ENCODE peak calls at places on chromosomes 3 and 15, in seven cellular contexts. F, U, W, J, I, L and O are unnamed samples.

GRCh38 chr15:78312956-78313355 is 13.5 kb upstream of the SKIC8 start:
- DNase-seq in L (no peak), I (no peak), W (no peak), U (no peak), F (no peak), J (no peak), O (no peak)

GRCh38 chr3:78258798-78259197 is 1218.9 kb downstream of the ROBO2 start:
- DNase-seq in I (peak; percentile 90), J (peak; percentile 90), W (no peak), U (peak; percentile 89), L (no peak), F (no peak), O (peak; percentile 88)

GRCh38 chr3:46970391-46971091 is 6.0 kb downstream of the CCDC12 start:
- DNase-seq in I (no peak), L (peak; percentile 59), F (no peak), W (no peak), J (no peak), U (no peak), O (no peak)

GRCh38 chr15:70505411-70505919 is 257.9 kb downstream of the UACA start:
- DNase-seq in U (peak; percentile 91), W (no peak), I (peak; percentile 93), L (no peak), F (no peak), J (peak; percentile 87), O (peak; percentile 79)

GRCh38 chr3:56094170-56094569 is 374.1 kb downstream of the ERC2 start:
- DNase-seq in L (no peak), J (no peak), U (no peak), F (no peak), W (no peak), I (no peak), O (no peak)

GRCh38 chr3:20043398-20043797 is 3.2 kb downstream of the KAT2B start:
- DNase-seq in F (no peak), L (peak; percentile 91), J (no peak), W (no peak), I (peak; percentile 19), U (no peak), O (peak; percentile 51)

GRCh38 chr15:78405336-78405924 is 32.6 kb upstream of the IREB2 start:
- DNase-seq in F (no peak), J (no peak), W (peak; percentile 59), I (no peak), L (peak; percentile 63), U (no peak), O (no peak)

GRCh38 chr3:52039846-52040245 is 16.5 kb downstream of the DUSP7 start:
- DNase-seq in I (peak; percentile 56), W (no peak), J (no peak), L (peak; percentile 87), U (peak; percentile 37), F (no peak), O (no peak)

GRCh38 chr15:47485419-47485818 is 231.9 kb upstream of the SEMA6D start:
- DNase-seq in U (no peak), F (no peak), W (no peak), L (no peak), I (no peak), J (peak; percentile 57), O (no peak)

GRCh38 chr3:67400476-67400875 is 253.9 kb downstream of the SUCLG2 start:
- DNase-seq in F (no peak), L (no peak), U (no peak), J (no peak), W (no peak), I (no peak), O (no peak)

GRCh38 chr3:167785790-167786189 is 50.3 kb downstream of the SERPINI1 start:
- DNase-seq in W (no peak), L (no peak), J (no peak), F (no peak), U (no peak), I (no peak), O (no peak)

GRCh38 chr3:13214847-13215472 is 141.7 kb upstream of the IQSEC1 start:
- DNase-seq in F (no peak), W (no peak), L (peak; percentile 18), U (no peak), J (no peak), I (no peak), O (no peak)

GRCh38 chr3:195548046-195548445 is 4.9 kb upstream of the PPP1R2 start:
- DNase-seq in U (no peak), L (no peak), J (no peak), F (no peak), W (no peak), I (no peak), O (no peak)

GRCh38 chr15:70792171-70792573 is 28.8 kb upstream of the UACA start:
- DNase-seq in I (peak; percentile 91), W (no peak), U (peak; percentile 89), F (no peak), J (peak; percentile 87), L (no peak), O (peak; percentile 73)

GRCh38 chr3:65030014-65030627 is 342.3 kb upstream of the ADAMTS9 start:
- DNase-seq in L (no peak), J (no peak), W (no peak), F (no peak), U (no peak), I (peak; percentile 11), O (no peak)

DNA sequence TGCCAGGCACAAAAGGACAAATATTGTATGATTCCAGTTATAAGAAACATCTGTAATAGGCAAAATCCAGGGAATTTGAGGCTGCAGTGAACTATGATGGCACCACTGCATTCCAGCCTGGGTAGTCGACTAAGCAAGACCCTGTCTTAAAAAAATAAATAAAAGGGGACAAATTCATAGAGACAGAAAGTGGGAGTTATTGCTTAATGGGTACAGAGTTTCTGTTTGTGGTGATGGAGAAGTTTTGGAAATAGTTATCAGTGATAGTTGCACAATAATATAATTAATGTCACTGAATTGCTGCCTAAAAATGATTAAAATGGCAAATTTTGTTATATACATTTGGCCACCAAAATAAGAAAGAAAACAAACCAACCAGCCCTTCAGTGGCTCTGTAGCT is 27.6 kb upstream of the CNBP start:
- DNase-seq in L (no peak), W (no peak), J (no peak), U (no peak), F (no peak), I (no peak), O (peak; percentile 49)
- H3K9ac ChIP-seq in L (no peak overlapping the region), W (no peak overlapping the region), J (no peak overlapping the region), U (no peak overlapping the region), F (no peak overlapping the region), I (no peak overlapping the region), O (peak overlapping the region; percentile 39)

GRCh38 chr15:61172325-61172724 is 56.8 kb downstream of the RORA start:
- DNase-seq in L (no peak), J (no peak), U (no peak), I (no peak), F (no peak), W (no peak), O (no peak)

GRCh38 chr15:61169904-61170695 is 59.0 kb downstream of the RORA start:
- DNase-seq in U (no peak), I (no peak), F (no peak), W (no peak), L (no peak), J (no peak), O (no peak)

GRCh38 chr15:61173899-61174689 is 55.0 kb downstream of the RORA start:
- DNase-seq in I (no peak), U (no peak), J (no peak), W (no peak), L (no peak), F (no peak), O (no peak)

GRCh38 chr15:61169275-61169903 is 59.7 kb downstream of the RORA start:
- DNase-seq in L (no peak), W (no peak), F (no peak), I (no peak), U (no peak), J (no peak), O (no peak)

DNA sequence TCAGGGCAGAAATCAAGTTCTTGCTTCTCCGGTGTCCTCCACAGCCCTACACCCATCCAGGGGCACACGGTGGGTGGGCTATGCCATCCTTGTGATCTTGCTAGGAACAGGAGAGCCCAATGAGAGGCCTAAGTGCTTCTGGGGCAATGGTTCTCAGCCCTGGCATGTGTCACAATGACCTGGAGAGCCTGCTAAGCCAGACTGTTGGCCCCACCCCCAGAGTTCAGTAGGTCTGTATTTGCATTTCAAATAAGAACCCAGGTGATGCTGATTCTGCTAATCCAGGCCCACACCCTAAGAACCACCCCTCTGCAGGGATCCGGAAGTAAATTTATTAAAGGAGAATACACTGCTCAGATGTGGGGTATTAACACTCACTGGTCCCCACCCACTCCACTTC is 57.9 kb downstream of the RORA start:
- DNase-seq in L (no peak), F (no peak), W (peak; percentile 58), U (no peak), I (no peak), J (no peak), O (no peak)
- H3K9ac ChIP-seq in L (no peak overlapping the region), F (no peak overlapping the region), W (no peak overlapping the region), U (no peak overlapping the region), I (no peak overlapping the region), J (no peak overlapping the region), O (no peak overlapping the region)

GRCh38 chr15:90586948-90587347 is 57.2 kb downstream of the CRTC3 start:
- DNase-seq in F (no peak), U (no peak), J (no peak), W (no peak), I (no peak), L (no peak), O (no peak)

GRCh38 chr15:90583471-90584252 is 53.9 kb downstream of the CRTC3 start:
- DNase-seq in W (peak; percentile 74), F (no peak), L (no peak), I (no peak), U (no peak), J (no peak), O (no peak)

GRCh38 chr15:90584841-90585240 is 55.1 kb downstream of the CRTC3 start:
- DNase-seq in J (no peak), F (no peak), U (no peak), W (no peak), L (no peak), I (no peak), O (no peak)

GRCh38 chr15:90588427-90588826 is 58.7 kb downstream of the CRTC3 start:
- DNase-seq in L (no peak), I (peak; percentile 22), J (peak; percentile 78), F (no peak), W (no peak), U (peak; percentile 7), O (no peak)

DNA sequence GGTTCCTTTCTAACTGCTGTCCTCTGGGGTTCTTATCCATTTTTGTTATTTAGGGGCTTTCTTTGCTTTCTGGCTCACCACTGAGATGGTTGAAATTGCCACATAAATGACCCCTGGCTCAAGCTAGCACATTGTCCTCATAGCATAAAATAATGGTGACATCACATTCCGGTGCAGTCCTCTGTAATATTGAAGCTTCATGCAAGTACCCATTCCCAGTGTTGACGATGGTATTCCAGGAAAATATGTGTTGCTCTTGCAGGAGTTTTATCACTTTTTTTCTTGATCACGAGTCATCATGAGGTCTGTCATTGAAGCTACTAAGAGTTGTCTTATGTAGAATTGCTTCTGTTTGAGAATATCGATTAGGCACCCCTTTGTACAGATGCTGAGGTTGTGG is 56.1 kb downstream of the CRTC3 start:
- DNase-seq in I (peak; percentile 70), U (peak; percentile 62), J (peak; percentile 72), F (no peak), W (no peak), L (no peak), O (peak; percentile 8)
- H3K9ac ChIP-seq in I (no peak overlapping the region), U (no peak overlapping the region), J (no peak overlapping the region), F (no peak overlapping the region), W (no peak overlapping the region), L (no peak overlapping the region), O (no peak overlapping the region)

DNA sequence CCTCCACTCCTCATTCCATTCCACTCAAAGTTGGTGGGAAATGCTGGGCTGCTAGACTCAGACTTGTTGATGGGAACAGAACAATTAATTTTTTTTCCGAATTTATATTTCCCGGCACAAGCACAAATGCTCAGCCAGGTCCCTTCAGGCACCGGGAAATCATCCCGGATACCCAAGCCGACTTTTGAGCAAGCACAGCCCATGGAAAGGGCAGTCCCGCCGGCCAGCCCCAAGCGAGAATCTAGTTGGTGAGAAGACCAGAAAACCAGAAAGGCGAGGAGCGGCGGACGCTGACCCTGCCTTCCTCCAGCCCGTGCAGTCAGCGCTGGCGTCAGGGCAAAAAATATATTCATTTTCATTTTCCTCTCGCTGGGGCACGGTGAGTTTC is 758 bp upstream of the ZIC4 start:
- DNase-seq in L (peak; percentile 60), J (no peak), W (no peak), I (no peak), U (no peak), F (peak; percentile 42), O (no peak)
- H3K9ac ChIP-seq in L (no peak overlapping the region), J (no peak overlapping the region), W (no peak overlapping the region), I (no peak overlapping the region), U (peak overlapping the region; percentile 82), F (no peak overlapping the region), O (no peak overlapping the region)